ENCODE peak calls at places on chromosomes 3 and 15, in five cellular contexts. One of them, this sample, is unnamed.

GRCh38 chr15:34659056-34659455 is 75.6 kb upstream of the GOLGA8B start:
- DNase-seq in Peyer's patch: no peak
- DNase-seq in prostate gland: no peak
- DNase-seq in tibial nerve: no peak
- DNase-seq in HCT116: no peak
- DNase-seq in this sample: no peak

GRCh38 chr15:61685971-61686370 is 374.3 kb downstream of the VPS13C start:
- DNase-seq in tibial nerve: no peak
- DNase-seq in prostate gland: no peak
- DNase-seq in HCT116: no peak
- DNase-seq in Peyer's patch: no peak
- DNase-seq in this sample: no peak

GRCh38 chr3:100189444-100189964 is 71.3 kb upstream of the TBC1D23 start:
- DNase-seq in prostate gland: no peak
- DNase-seq in HCT116: no peak
- DNase-seq in tibial nerve: no peak
- DNase-seq in Peyer's patch: no peak
- DNase-seq in this sample: no peak

GRCh38 chr3:11185564-11186317 is 31.4 kb downstream of the HRH1 start:
- DNase-seq in HCT116: peak; percentile 83
- DNase-seq in tibial nerve: peak; percentile 71
- DNase-seq in prostate gland: peak; percentile 91
- DNase-seq in Peyer's patch: no peak
- DNase-seq in this sample: peak; percentile 79

GRCh38 chr15:98649996-98650870 is 1.9 kb downstream of the IGF1R start:
- DNase-seq in tibial nerve: peak; percentile 35
- DNase-seq in prostate gland: peak; percentile 25
- DNase-seq in Peyer's patch: peak; percentile 65
- DNase-seq in HCT116: no peak
- DNase-seq in this sample: no peak

GRCh38 chr3:140501054-140501769 is 176.7 kb upstream of the TRIM42 start:
- DNase-seq in tibial nerve: no peak
- DNase-seq in HCT116: no peak
- DNase-seq in prostate gland: no peak
- DNase-seq in Peyer's patch: no peak
- DNase-seq in this sample: no peak

GRCh38 chr3:70516081-70516480 is 203.6 kb upstream of the MDFIC2 start:
- DNase-seq in prostate gland: no peak
- DNase-seq in HCT116: no peak
- DNase-seq in tibial nerve: no peak
- DNase-seq in Peyer's patch: no peak
- DNase-seq in this sample: no peak

GRCh38 chr15:52252781-52253180 is 42.8 kb downstream of the MYO5C start:
- DNase-seq in prostate gland: no peak
- DNase-seq in tibial nerve: no peak
- DNase-seq in Peyer's patch: no peak
- DNase-seq in HCT116: peak; percentile 81
- DNase-seq in this sample: peak; percentile 70

GRCh38 chr15:22966321-22967083 is 13.7 kb downstream of the CYFIP1 start:
- DNase-seq in tibial nerve: no peak
- DNase-seq in prostate gland: no peak
- DNase-seq in HCT116: no peak
- DNase-seq in Peyer's patch: peak; percentile 18
- DNase-seq in this sample: no peak

GRCh38 chr3:100042144-100042543 is 72.2 kb downstream of the FILIP1L start:
- DNase-seq in prostate gland: peak; percentile 60
- DNase-seq in tibial nerve: no peak
- DNase-seq in Peyer's patch: no peak
- DNase-seq in HCT116: no peak
- DNase-seq in this sample: no peak

GRCh38 chr15:35992791-35993190 is 446.8 kb upstream of the DPH6 start:
- DNase-seq in Peyer's patch: no peak
- DNase-seq in tibial nerve: no peak
- DNase-seq in HCT116: no peak
- DNase-seq in prostate gland: no peak
- DNase-seq in this sample: no peak

DNA sequence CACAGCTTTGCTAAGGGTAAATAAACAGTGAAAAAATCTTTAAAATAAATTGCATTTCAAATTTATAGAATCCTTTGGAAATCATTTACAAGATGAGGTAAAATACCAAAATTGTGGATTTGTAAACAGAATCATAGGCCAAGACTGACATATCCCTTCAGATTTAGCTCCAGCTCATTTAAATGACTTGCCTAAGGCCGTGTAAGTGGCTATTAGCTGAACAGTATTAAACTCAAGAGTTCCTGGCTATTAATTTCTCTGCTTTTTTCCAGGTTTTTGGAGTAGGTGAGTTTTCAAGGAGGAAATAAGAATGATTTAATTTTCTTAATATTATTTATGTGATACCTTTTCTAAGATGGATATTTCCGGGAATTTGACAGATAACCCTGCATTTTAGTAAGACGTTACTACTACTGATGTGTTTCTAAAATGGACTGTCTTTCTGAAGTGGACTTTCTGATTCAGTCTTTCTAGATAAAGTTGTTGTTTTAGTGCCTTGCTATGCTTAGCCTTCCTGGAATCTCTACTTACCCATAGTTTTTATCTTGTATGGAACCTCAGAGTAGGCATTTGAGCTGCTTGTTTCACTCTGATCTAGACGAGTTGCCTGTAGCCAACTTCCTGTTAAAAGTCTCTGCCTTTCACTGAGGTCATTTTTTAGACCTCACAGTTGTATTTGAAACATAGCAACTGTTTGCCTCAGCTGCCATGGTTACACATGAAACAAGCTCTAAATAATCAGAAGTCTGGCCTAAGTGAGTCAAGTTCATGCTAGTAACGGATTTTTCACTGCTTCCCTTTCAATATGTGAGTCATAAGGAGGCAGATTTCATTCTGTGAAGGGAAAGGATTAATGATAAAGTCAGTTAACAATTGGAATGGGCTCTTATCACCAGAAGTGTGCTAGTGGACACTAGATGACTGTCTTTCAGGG is 127.0 kb downstream of the KLHL25 start:
- DNase-seq in tibial nerve: peak; percentile 53
- DNase-seq in prostate gland: no peak
- DNase-seq in HCT116: peak; percentile 48
- DNase-seq in Peyer's patch: no peak
- DNase-seq in this sample: peak; percentile 33
- TF ChIP-seq POLR2A in tibial nerve: no peak
- TF ChIP-seq POLR2A in prostate gland: no peak
- TF ChIP-seq POLR2A in HCT116: no peak
- TF ChIP-seq POLR2A in Peyer's patch: no peak
- TF ChIP-seq POLR2A in this sample: no peak

GRCh38 chr3:15098503-15099363 is at the start of gene RBSN:
- DNase-seq in prostate gland: peak; percentile 92
- DNase-seq in tibial nerve: peak; percentile 89
- DNase-seq in Peyer's patch: peak; percentile 95
- DNase-seq in HCT116: peak; percentile 83
- DNase-seq in this sample: peak; percentile 79
- TF ChIP-seq POLR2A in prostate gland: peak; percentile 54
- TF ChIP-seq POLR2A in tibial nerve: no peak
- TF ChIP-seq POLR2A in Peyer's patch: peak; percentile 61
- TF ChIP-seq POLR2A in HCT116: peak; percentile 70
- TF ChIP-seq POLR2A in this sample: peak; percentile 66

GRCh38 chr3:124731760-124732159 is 1.5 kb downstream of the UMPS start:
- DNase-seq in tibial nerve: no peak
- DNase-seq in HCT116: no peak
- DNase-seq in prostate gland: no peak
- DNase-seq in Peyer's patch: no peak
- DNase-seq in this sample: no peak

GRCh38 chr3:124730920-124731297 is 657 bp downstream of the UMPS start:
- DNase-seq in HCT116: no peak
- DNase-seq in prostate gland: no peak
- DNase-seq in Peyer's patch: no peak
- DNase-seq in tibial nerve: no peak
- DNase-seq in this sample: no peak

DNA sequence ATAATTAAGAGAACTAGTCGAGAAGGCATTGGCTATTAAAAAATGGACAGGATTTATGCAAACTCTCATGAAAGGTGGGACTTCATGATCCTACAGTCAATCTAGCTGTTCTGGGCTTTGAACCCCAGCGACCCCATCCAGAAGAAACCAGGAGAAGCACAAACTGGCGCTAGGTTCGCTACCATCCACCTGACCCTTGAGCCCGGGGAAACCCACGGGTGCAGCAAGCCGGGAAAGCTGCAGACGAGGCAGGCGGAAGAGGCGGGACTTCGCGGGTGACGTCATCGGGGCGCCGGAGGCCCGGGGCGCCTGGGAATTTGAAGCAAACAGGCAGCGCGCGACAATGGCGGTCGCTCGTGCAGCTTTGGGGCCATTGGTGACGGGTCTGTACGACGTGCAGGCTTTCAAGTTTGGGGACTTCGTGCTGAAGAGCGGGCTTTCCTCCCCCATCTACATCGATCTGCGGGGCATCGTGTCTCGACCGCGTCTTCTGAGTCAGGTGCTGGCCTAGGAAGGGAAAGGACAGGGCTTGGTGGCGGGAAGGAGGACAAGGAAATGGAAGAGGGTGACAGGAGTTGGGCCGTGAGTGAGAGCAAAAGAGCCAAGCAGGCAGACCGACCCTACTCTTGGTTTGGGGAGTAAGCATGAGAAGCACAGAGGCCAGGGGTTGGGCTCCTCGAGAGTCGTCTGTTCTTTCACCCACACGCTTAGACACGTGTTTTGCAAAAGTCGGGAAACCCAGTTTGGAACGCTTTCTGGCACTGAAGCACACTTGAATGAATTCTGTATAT is at the start of gene UMPS:
- DNase-seq in tibial nerve: peak; percentile 75
- DNase-seq in Peyer's patch: peak; percentile 95
- DNase-seq in prostate gland: peak; percentile 82
- DNase-seq in HCT116: peak; percentile 58
- DNase-seq in this sample: peak; percentile 91
- TF ChIP-seq POLR2A in tibial nerve: no peak
- TF ChIP-seq POLR2A in Peyer's patch: peak; percentile 75
- TF ChIP-seq POLR2A in prostate gland: peak; percentile 47
- TF ChIP-seq POLR2A in HCT116: peak; percentile 91
- TF ChIP-seq POLR2A in this sample: peak; percentile 70

GRCh38 chr3:46552538-46552937 is 13.6 kb downstream of the LRRC2 start:
- DNase-seq in Peyer's patch: no peak
- DNase-seq in HCT116: no peak
- DNase-seq in prostate gland: no peak
- DNase-seq in tibial nerve: no peak
- DNase-seq in this sample: no peak

GRCh38 chr3:46549989-46550388 is 16.1 kb downstream of the LRRC2 start:
- DNase-seq in HCT116: no peak
- DNase-seq in Peyer's patch: no peak
- DNase-seq in prostate gland: no peak
- DNase-seq in tibial nerve: no peak
- DNase-seq in this sample: no peak

GRCh38 chr3:46546896-46547440 is 19.1 kb downstream of the LRRC2 start:
- DNase-seq in prostate gland: no peak
- DNase-seq in Peyer's patch: no peak
- DNase-seq in HCT116: no peak
- DNase-seq in tibial nerve: no peak
- DNase-seq in this sample: no peak

GRCh38 chr3:46551615-46552014 is 14.5 kb downstream of the LRRC2 start:
- DNase-seq in Peyer's patch: no peak
- DNase-seq in HCT116: no peak
- DNase-seq in tibial nerve: no peak
- DNase-seq in prostate gland: no peak
- DNase-seq in this sample: no peak

DNA sequence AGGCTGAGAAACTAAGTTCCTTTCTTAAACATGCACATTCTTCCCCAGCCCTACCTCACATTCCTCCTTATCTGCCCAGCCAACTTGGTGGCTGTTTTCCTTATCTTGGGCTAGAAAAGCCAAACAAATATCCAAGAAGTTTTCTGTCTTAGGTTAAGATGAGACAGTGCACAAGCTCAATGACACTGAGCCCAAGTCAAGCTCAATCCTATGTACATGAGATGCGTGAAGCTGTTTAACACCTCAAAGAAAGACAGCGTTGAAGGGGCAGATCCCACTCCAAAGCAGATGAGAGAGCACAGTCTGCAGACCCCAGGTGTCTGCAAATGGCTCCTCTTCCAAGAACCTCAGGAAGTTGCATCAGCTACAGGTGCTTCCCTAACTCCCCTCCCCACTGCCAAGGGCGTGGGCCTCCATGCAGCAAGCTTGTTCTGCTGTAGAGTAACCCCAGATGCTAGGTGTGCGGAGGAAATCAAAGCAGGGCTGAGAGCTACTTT is 16.6 kb downstream of the LRRC2 start:
- DNase-seq in Peyer's patch: no peak
- DNase-seq in prostate gland: no peak
- DNase-seq in tibial nerve: no peak
- DNase-seq in HCT116: no peak
- DNase-seq in this sample: no peak
- TF ChIP-seq POLR2A in Peyer's patch: no peak
- TF ChIP-seq POLR2A in prostate gland: no peak
- TF ChIP-seq POLR2A in tibial nerve: no peak
- TF ChIP-seq POLR2A in HCT116: no peak
- TF ChIP-seq POLR2A in this sample: no peak